ENCODE peak calls at places on chromosomes 7 and 10, in nine cellular contexts. O, F, S, N, W, K, R, J and T are unnamed samples. For H3K27me3, the result is how much of the 10 kb centered on the place peaks cover.

GRCh38 chr7:151727579-151728285 is 149.2 kb downstream of the PRKAG2 start:
- DNase-seq in O (peak), F (peak), S (peak), N (peak), W (peak), K (peak), R (no peak), J (peak), T (no peak)

GRCh38 chr7:11706666-11707605 is 125.1 kb downstream of the THSD7A start:
- DNase-seq in O (no peak), F (no peak), S (no peak), N (no peak), W (no peak), K (no peak), R (no peak), J (no peak), T (no peak)

GRCh38 chr10:12346707-12347106 is 2.6 kb upstream of the CAMK1D start:
- DNase-seq in O (no peak), F (no peak), S (no peak), N (no peak), W (no peak), K (no peak), R (no peak), J (no peak), T (no peak)

GRCh38 chr10:23432161-23432560 is 6.7 kb upstream of the OTUD1 start:
- DNase-seq in O (no peak), F (no peak), S (no peak), N (no peak), W (no peak), K (no peak), R (no peak), J (no peak), T (no peak)

GRCh38 chr10:21292763-21293517 is 232.5 kb downstream of the SKIDA1 start:
- DNase-seq in O (no peak), F (peak), S (peak), N (peak), W (no peak), K (peak), R (no peak), J (peak), T (no peak)

GRCh38 chr10:86535057-86535882 is 13.7 kb upstream of the WAPL start:
- DNase-seq in O (peak), F (peak), S (peak), N (peak), W (peak), K (peak), R (no peak), J (no peak), T (peak)

GRCh38 chr7:113805976-113806375 is 112.8 kb downstream of the PPP1R3A start:
- DNase-seq in O (no peak), F (no peak), S (no peak), N (no peak), W (no peak), K (no peak), R (no peak), J (no peak), T (no peak)

GRCh38 chr10:63935705-63936104 is 414.5 kb downstream of the REEP3 start:
- DNase-seq in O (no peak), F (no peak), S (peak), N (no peak), W (no peak), K (no peak), R (no peak), J (peak), T (no peak)

GRCh38 chr10:71831646-71832552 is 19.2 kb downstream of the PSAP start:
- DNase-seq in O (no peak), F (no peak), S (no peak), N (no peak), W (no peak), K (no peak), R (no peak), J (peak), T (peak)

GRCh38 chr10:27745719-27746363 is at the start of gene MKX:
- DNase-seq in O (peak), F (peak), S (peak), N (peak), W (no peak), K (peak), R (peak), J (no peak), T (no peak)

GRCh38 chr7:37674534-37674933 is 9.0 kb upstream of the GPR141 start:
- DNase-seq in O (no peak), F (no peak), S (no peak), N (no peak), W (no peak), K (no peak), R (no peak), J (no peak), T (no peak)

GRCh38 chr7:114484226-114484625 is 69.6 kb downstream of the FOXP2 start:
- DNase-seq in O (no peak), F (no peak), S (no peak), N (no peak), W (no peak), K (no peak), R (no peak), J (no peak), T (no peak)

GRCh38 chr10:5449227-5449626 is 36.9 kb downstream of the NET1 start:
- DNase-seq in O (no peak), F (no peak), S (no peak), N (no peak), W (no peak), K (no peak), R (no peak), J (no peak), T (no peak)

GRCh38 chr10:43599333-43599732 is 6.9 kb upstream of the ZNF485 start:
- DNase-seq in O (no peak), F (no peak), S (no peak), N (no peak), W (no peak), K (no peak), R (no peak), J (no peak), T (no peak)

GRCh38 chr10:79380125-79380917 is 33.1 kb downstream of the PPIF start:
- DNase-seq in O (no peak), F (peak), S (peak), N (no peak), W (no peak), K (no peak), R (no peak), J (no peak), T (no peak)

GRCh38 chr10:122911889-122912484 is 1.6 kb downstream of the FAM24A start:
- DNase-seq in O (no peak), F (peak), S (peak), N (peak), W (peak), K (peak), R (peak), J (peak), T (no peak)

GRCh38 chr7:21617916-21618390 is 75.1 kb downstream of the DNAH11 start:
- DNase-seq in O (no peak), F (peak), S (peak), N (no peak), W (no peak), K (no peak), R (no peak), J (peak), T (no peak)
- H3K27me3 ChIP-seq in O (under half), F (under half), S (under half), N (under half), W (under half), K (under half), R (under half), J (under half), T (under half)

DNA sequence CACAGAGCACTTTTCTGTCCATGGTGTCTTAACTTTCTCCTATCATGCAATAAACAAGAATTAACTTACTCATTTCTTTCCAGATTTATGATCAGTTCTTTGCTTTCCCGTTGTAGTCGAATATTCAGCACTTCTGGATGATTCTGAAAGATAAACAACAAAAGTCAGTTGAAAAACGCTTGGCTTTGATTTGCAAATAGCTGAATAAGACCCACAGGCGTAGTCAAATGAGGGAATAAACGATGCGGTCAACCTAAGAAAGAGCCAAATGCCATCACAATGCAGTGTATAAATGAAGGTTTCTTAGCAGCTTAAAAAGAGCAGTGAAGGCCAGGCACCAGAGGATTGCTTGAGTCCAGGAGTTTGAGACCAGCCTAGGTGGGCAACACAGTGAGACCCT is 109.4 kb downstream of the ADAM12 start:
- DNase-seq in O (no peak), F (no peak), S (no peak), N (no peak), W (no peak), K (no peak), R (no peak), J (no peak), T (no peak)
- H3K27me3 ChIP-seq in O (under half), F (under half), S (under half), N (under half), W (under half), K (under half), R (under half), J (under half), T (under half)

GRCh38 chr10:69517271-69517848 is 55.9 kb downstream of the NEUROG3 start:
- DNase-seq in O (no peak), F (no peak), S (no peak), N (no peak), W (no peak), K (no peak), R (no peak), J (no peak), T (no peak)

GRCh38 chr10:69513617-69514016 is 59.6 kb downstream of the NEUROG3 start:
- DNase-seq in O (no peak), F (no peak), S (no peak), N (no peak), W (no peak), K (no peak), R (no peak), J (no peak), T (no peak)

GRCh38 chr10:69515699-69516547 is 57.3 kb downstream of the NEUROG3 start:
- DNase-seq in O (peak), F (peak), S (peak), N (peak), W (peak), K (peak), R (peak), J (no peak), T (peak)

GRCh38 chr10:69512901-69513300 is 60.3 kb downstream of the NEUROG3 start:
- DNase-seq in O (no peak), F (no peak), S (peak), N (no peak), W (no peak), K (no peak), R (no peak), J (no peak), T (no peak)

DNA sequence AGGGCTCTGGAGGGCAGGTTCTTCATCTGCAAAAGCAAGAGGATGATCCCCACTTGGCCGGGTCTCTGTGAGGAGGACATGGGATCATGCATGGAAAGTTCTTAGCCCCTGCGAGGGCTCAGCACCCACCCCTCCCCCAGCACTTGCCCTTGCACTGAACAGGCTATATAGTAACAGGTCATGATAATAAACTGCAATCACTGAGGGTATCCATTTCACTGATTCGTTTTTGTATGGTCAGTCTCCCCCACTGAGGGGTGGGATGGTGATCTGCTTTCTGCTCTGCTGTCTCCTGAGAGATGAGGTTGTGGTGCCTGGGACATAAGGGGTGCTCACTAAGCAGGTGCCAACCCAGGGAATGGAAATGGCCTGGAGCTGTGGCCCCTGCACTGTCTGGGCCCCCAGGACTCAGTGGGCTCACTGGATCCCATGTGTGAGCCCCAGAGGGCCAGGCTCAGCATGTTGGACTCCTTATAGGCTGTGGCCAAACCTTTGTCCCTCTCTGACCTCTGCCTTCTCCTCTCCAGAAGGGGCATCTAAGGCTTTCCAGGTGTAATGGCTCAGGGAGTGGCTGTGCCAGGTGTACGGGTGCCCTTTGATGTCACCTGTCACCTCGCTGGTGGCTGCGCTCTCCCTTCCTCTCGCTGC is 56.5 kb downstream of the NEUROG3 start:
- DNase-seq in O (no peak), F (no peak), S (no peak), N (no peak), W (no peak), K (no peak), R (no peak), J (no peak), T (no peak)
- H3K27me3 ChIP-seq in O (under half), F (under half), S (under half), N (under half), W (under half), K (under half), R (under half), J (under half), T (under half)

GRCh38 chr7:117872565-117873055 is 631 bp downstream of the CTTNBP2 start:
- DNase-seq in O (no peak), F (peak), S (no peak), N (peak), W (no peak), K (peak), R (no peak), J (peak), T (no peak)
- H3K27me3 ChIP-seq in O (under half), F (under half), S (under half), N (under half), W (under half), K (under half), R (under half), J (half or more), T (under half)

DNA sequence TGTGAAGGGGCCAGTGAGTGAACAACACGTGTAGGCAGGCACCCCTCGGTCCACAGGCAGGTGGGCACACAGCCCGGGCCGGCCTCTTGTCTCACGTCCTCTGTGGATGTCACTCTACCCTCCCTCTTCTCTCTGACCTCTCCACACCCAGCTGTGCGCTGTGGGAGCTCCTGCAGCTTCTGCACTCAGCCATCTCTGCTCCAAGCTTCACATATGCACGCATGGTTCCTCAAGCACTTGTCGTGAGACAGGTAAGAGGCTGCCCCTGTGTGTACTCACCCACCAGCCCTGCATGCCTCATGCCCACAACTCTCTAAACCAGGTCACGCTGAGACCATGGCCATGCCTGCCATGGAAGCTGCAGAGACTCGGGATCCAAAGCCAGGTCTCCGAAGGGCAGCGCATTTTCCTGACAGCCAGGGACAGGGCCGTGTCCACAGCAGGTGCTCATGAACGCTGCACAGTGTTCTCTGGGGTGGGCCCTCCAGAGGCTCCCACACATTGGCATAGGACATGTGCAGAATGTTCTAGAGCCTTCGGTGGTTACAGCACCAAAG is 477.5 kb downstream of the PTPRN2 start:
- DNase-seq in O (no peak), F (no peak), S (no peak), N (no peak), W (no peak), K (no peak), R (no peak), J (no peak), T (peak)
- H3K27me3 ChIP-seq in O (under half), F (under half), S (under half), N (under half), W (under half), K (under half), R (under half), J (under half), T (under half)

GRCh38 chr7:1382553-1383397 is 76.5 kb downstream of the MICALL2 start:
- DNase-seq in O (no peak), F (no peak), S (no peak), N (peak), W (no peak), K (no peak), R (no peak), J (no peak), T (no peak)
- H3K27me3 ChIP-seq in O (under half), F (under half), S (under half), N (under half), W (half or more), K (half or more), R (under half), J (under half), T (under half)

GRCh38 chr10:128149267-128149666 is 23.0 kb upstream of the MKI67 start:
- DNase-seq in O (no peak), F (no peak), S (no peak), N (no peak), W (no peak), K (no peak), R (no peak), J (no peak), T (peak)
- H3K27me3 ChIP-seq in O (under half), F (under half), S (under half), N (under half), W (under half), K (under half), R (under half), J (under half), T (under half)

DNA sequence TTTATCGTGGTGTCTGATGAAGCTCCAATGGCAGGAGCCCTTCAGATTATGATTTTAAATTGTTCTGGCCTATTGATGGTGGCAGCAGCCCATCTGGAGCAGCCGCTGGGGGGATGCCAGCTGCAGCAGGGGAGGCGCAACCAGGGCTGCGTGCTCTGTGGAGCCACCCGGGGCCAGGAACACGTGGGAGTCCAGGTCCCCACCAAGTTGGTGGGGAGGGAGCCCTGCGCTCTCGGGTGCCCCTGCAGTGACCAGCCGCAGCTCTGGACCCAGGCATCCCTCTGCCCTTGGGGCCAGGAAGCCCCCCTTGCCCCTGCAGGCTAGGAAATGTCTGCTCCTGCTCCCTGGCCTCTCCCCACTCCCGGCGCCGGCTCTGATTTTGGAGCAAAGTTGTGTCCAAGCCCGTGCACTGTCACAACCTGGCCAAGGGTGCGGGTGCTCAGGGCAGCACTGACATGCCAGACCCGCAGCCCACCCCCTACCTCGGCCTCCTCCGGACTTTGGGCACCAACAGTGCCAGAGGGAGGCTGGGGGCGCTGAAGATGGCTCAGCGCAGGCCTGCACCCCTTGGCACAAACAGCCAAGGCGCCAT is 147.2 kb upstream of the ADO start:
- DNase-seq in O (no peak), F (no peak), S (no peak), N (no peak), W (no peak), K (no peak), R (no peak), J (no peak), T (no peak)
- H3K27me3 ChIP-seq in O (under half), F (under half), S (under half), N (under half), W (under half), K (under half), R (under half), J (under half), T (under half)

GRCh38 chr10:124265391-124265745 is 153.4 kb downstream of the OAT start:
- DNase-seq in O (no peak), F (no peak), S (no peak), N (no peak), W (no peak), K (no peak), R (no peak), J (no peak), T (peak)
- H3K27me3 ChIP-seq in O (under half), F (under half), S (under half), N (under half), W (under half), K (under half), R (under half), J (under half), T (under half)

GRCh38 chr7:156475666-156476065 is 164.9 kb upstream of the RNF32 start:
- DNase-seq in O (no peak), F (no peak), S (no peak), N (no peak), W (no peak), K (peak), R (no peak), J (no peak), T (no peak)

GRCh38 chr7:156472267-156472666 is 168.3 kb upstream of the RNF32 start:
- DNase-seq in O (no peak), F (no peak), S (no peak), N (no peak), W (no peak), K (no peak), R (no peak), J (no peak), T (no peak)

GRCh38 chr7:156475179-156475578 is 165.4 kb upstream of the RNF32 start:
- DNase-seq in O (peak), F (no peak), S (no peak), N (no peak), W (no peak), K (no peak), R (no peak), J (no peak), T (no peak)

GRCh38 chr7:156474241-156474743 is 166.3 kb upstream of the RNF32 start:
- DNase-seq in O (no peak), F (peak), S (no peak), N (no peak), W (no peak), K (no peak), R (no peak), J (no peak), T (no peak)

GRCh38 chr7:156473476-156474240 is 166.9 kb upstream of the RNF32 start:
- DNase-seq in O (no peak), F (peak), S (peak), N (peak), W (peak), K (peak), R (no peak), J (no peak), T (no peak)
- H3K27me3 ChIP-seq in O (under half), F (under half), S (under half), N (under half), W (under half), K (under half), R (under half), J (under half), T (under half)